ENCODE peak calls at places on chromosomes 12 and 14, in five cellular contexts. S is tibial artery, O is psoas muscle, A is neural progenitor cell, L is left ventricle myocardium inferior. D is an unnamed sample. For H3K4me1, the result is how much of the 10 kb centered on the place peaks cover.

GRCh38 chr14:50038398-50039119 is 77.8 kb downstream of the VCPKMT start:
- DNase-seq in L (no peak), A (no peak), O (no peak), S (peak), D (no peak)

GRCh38 chr14:99261916-99262787 is 9.8 kb downstream of the BCL11B start:
- DNase-seq in L (no peak), O (no peak), A (no peak), S (no peak), D (no peak)

GRCh38 chr12:31029916-31030562 is 43.6 kb upstream of the DDX11 start:
- DNase-seq in A (no peak), L (peak), S (no peak), O (no peak), D (no peak)

GRCh38 chr14:53701108-53701875 is 255.3 kb downstream of the BMP4 start:
- DNase-seq in S (no peak), A (no peak), O (no peak), L (no peak), D (no peak)

GRCh38 chr12:88519802-88520435 is 60.4 kb downstream of the KITLG start:
- DNase-seq in A (no peak), O (no peak), S (no peak), L (no peak), D (peak)

GRCh38 chr12:124947561-124948398 is 33.3 kb upstream of the UBC start:
- DNase-seq in S (no peak), O (no peak), A (no peak), L (no peak), D (no peak)

GRCh38 chr12:29591140-29592020 is 93.9 kb upstream of the OVCH1 start:
- DNase-seq in A (peak), O (peak), S (no peak), L (no peak), D (no peak)

GRCh38 chr12:77571127-77571526 is 259.6 kb upstream of the NAV3 start:
- DNase-seq in A (no peak), O (no peak), S (no peak), L (no peak), D (no peak)

GRCh38 chr14:39266871-39267591 is 33.3 kb downstream of the MIA2 start:
- DNase-seq in L (peak), S (peak), A (peak), O (peak), D (peak)

GRCh38 chr14:39266589-39266870 is 32.8 kb downstream of the MIA2 start:
- DNase-seq in L (no peak), S (peak), A (no peak), O (peak), D (peak)

GRCh38 chr14:39265741-39266588 is 32.2 kb downstream of the MIA2 start:
- DNase-seq in S (no peak), A (no peak), O (peak), L (peak), D (no peak)

GRCh38 chr14:39267592-39268112 is 33.9 kb downstream of the MIA2 start:
- DNase-seq in O (no peak), A (no peak), S (no peak), L (no peak), D (no peak)

GRCh38 chr14:39268393-39268792 is 34.7 kb downstream of the MIA2 start:
- DNase-seq in L (no peak), A (peak), S (no peak), O (no peak), D (no peak)
- H3K4me3 ChIP-seq in L (peak), A (peak), S (peak), O (peak), D (no peak)

GRCh38 chr14:91295851-91296796 is 51.6 kb upstream of the GPR68 start:
- DNase-seq in O (no peak), A (no peak), L (no peak), S (no peak), D (no peak)

GRCh38 chr14:91292476-91292875 is 48.0 kb upstream of the GPR68 start:
- DNase-seq in L (no peak), O (no peak), A (no peak), S (no peak), D (no peak)

GRCh38 chr14:91295276-91295845 is 50.9 kb upstream of the GPR68 start:
- DNase-seq in O (no peak), L (no peak), S (no peak), A (no peak), D (no peak)

GRCh38 chr14:91293281-91293680 is 48.8 kb upstream of the GPR68 start:
- DNase-seq in A (no peak), S (no peak), L (no peak), O (no peak), D (no peak)

GRCh38 chr14:91294153-91294552 is 49.6 kb upstream of the GPR68 start:
- DNase-seq in O (peak), S (no peak), L (peak), A (no peak), D (no peak)
- TF ChIP-seq CTCF in O (no peak), S (no peak), L (no peak), A (no peak), D (no peak)

DNA sequence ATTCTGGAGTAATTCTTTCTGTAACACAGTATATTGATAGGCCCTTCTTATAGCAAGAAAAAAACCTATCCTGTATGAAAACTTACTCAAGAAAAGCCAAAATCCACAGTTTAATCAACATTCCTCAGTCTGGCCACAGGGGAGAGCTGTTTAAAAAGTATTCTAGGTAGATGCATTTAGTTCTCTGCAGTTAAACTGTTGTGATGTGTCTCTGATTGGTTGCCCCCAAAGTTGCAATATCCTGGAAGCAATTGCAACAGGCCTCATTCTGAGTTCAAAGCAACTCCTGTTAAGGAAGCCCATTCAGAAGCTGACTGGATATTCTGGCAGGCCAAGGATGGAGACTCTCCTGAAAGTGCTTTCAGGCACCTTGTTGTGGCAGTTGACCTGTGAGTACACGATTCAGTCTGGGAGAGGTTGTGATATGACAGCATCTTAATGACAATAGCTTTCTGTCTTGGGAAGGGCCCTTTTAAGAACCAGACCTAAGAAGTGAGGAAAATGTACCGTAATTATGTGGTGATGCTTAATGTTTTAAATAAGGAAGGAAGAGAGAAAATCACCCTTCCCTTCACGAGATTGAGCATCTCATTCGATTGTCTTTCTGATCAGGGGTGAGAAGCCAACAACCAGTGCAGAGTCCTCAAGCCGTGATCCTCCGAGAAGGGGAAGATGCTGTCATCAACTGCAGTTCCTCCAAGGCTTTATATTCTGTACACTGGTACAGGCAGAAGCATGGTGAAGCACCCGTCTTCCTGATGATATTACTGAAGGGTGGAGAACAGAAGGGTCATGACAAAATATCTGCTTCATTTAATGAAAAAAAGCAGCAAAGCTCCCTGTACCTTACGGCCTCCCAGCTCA is 420.7 kb downstream of the DAD1 start:
- DNase-seq in O (no peak), A (no peak), L (no peak), S (no peak), D (no peak)
- H3K4me1 ChIP-seq in O (under half), A (under half), L (under half), S (under half), D (under half)

GRCh38 chr12:130795906-130796305 is 43.1 kb downstream of the STX2 start:
- DNase-seq in S (no peak), O (no peak), L (no peak), A (no peak), D (no peak)

GRCh38 chr12:130788515-130788914 is 50.5 kb downstream of the STX2 start:
- DNase-seq in S (no peak), A (peak), O (no peak), L (no peak), D (no peak)

GRCh38 chr12:130787445-130788410 is 51.3 kb downstream of the STX2 start:
- DNase-seq in L (no peak), A (peak), S (no peak), O (no peak), D (no peak)

GRCh38 chr12:130792926-130793849 is 45.9 kb downstream of the STX2 start:
- DNase-seq in A (no peak), O (no peak), L (no peak), S (no peak), D (no peak)

DNA sequence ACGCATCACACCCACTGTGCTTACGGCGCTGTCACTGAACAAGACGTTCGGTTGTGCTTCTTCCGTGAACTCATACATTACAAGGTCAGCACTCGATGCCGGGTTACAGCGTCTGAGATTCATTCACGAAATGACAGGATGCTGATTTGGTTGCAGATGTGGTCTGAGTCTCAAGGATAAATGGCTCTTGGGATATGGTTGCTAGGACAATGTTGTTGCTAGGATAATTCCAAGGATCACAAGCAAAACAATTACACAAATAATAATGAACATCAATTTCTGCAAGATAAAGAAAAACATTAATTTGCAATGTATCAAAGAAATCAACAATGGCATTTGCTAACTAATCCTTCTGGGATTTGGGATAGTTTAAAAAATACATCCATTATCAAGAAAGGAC is 47.4 kb downstream of the STX2 start:
- DNase-seq in L (no peak), O (no peak), A (no peak), S (no peak), D (no peak)
- H3K4me3 ChIP-seq in L (no peak), O (no peak), A (no peak), S (no peak), D (no peak)

DNA sequence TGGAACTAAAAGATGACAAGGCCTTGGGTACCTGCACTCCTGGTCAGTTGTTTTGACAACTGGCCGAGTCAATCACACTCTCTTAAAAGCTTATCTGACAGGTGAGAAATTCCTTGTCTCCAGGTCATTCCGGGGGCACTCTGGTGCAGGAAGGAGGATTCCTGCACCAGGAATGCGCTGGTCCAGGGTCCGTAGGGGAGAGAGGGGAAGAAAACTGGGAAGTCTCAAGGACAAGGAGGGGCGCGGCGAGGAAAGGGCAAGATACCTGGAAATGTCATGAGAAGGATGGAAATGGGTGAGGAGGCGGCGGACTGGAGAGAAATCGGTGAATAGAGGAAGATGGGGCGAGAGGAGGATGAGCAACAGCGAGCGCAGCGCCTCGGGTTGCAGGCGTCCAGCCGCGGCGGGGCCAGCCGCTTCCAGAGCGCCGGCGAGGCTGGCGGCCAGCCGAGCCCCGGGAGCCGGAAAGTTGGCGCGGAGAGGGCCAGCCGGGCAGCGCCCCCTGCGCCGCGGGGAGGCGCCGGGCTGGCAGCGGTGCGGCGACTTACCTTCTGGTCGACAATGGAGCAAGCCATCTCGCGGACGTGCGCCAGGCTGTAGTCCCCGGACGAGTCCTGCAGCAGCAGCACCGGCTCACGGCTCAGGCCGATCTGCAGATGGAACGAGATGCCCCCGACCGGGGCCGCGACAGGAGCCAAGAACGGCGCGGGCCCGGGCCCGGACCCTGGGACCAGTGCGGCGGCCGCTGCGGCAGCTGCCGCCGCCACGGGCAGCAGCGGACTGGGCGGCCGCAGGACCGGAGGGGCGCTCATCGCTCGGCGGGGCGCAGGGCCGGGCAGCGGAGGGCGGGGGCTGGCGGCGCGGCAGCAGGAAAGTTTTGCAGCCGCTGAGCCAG is 699 bp downstream of the PRKD1 start:
- DNase-seq in O (peak), L (peak), S (peak), A (peak), D (peak)
- TF ChIP-seq CTCF in O (no peak), L (peak), S (no peak), A (peak), D (no peak)

GRCh38 chr14:64914237-64914971 is at the start of gene CHURC1:
- DNase-seq in L (peak), A (peak), S (peak), O (peak), D (peak)
- H3K4me1 ChIP-seq in L (half or more), A (under half), S (under half), O (under half), D (under half)

GRCh38 chr12:109016978-109017377 is 3.9 kb downstream of the SVOP start:
- DNase-seq in O (no peak), S (no peak), A (no peak), L (no peak), D (no peak)

GRCh38 chr12:109018276-109018675 is 2.6 kb downstream of the SVOP start:
- DNase-seq in A (peak), L (no peak), O (no peak), S (no peak), D (no peak)

GRCh38 chr12:109016016-109016415 is 4.9 kb downstream of the SVOP start:
- DNase-seq in A (no peak), S (no peak), O (no peak), L (no peak), D (no peak)

GRCh38 chr12:109020750-109021380 is at the start of gene SVOP:
- DNase-seq in L (peak), O (peak), S (peak), A (peak), D (peak)

GRCh38 chr12:109020136-109020535 is 732 bp downstream of the SVOP start:
- DNase-seq in L (no peak), A (no peak), S (no peak), O (no peak), D (no peak)
- H3K4me3 ChIP-seq in L (no peak), A (no peak), S (no peak), O (no peak), D (no peak)